ENCODE peak calls at places on chromosomes 4 and X, in eight cellular contexts. K, G, T, X, L, C, F and J are unnamed samples.

GRCh38 chr4:77713884-77714283 is 105.3 kb downstream of the CNOT6L start:
- DNase-seq in K (no peak), F (no peak), X (no peak), T (no peak), C (no peak), G (no peak), L (no peak), J (no peak)

GRCh38 chr4:140790765-140791164 is 34.6 kb upstream of the TBC1D9 start:
- DNase-seq in L (no peak), F (peak), C (peak), K (peak), G (no peak), X (peak), T (no peak), J (peak)

GRCh38 chrX:105347373-105347772 is 126.9 kb upstream of the TEX13A start:
- DNase-seq in L (no peak), G (no peak), C (no peak), F (no peak), X (no peak), K (no peak), T (no peak), J (no peak)

GRCh38 chrX:124388562-124388961 is 42.2 kb downstream of the SH2D1A start:
- DNase-seq in G (peak), X (peak), L (peak), T (peak), C (peak), F (peak), K (peak), J (peak)

GRCh38 chr4:120709986-120710385 is 212.5 kb downstream of the PRDM5 start:
- DNase-seq in C (peak), T (peak), F (no peak), G (no peak), X (peak), L (no peak), K (peak), J (peak)

GRCh38 chrX:152601848-152602616 is 35.7 kb upstream of the GABRQ start:
- DNase-seq in L (no peak), G (no peak), C (peak), X (no peak), F (no peak), K (peak), T (no peak), J (no peak)

GRCh38 chr4:54127660-54128059 is 27.7 kb downstream of the GSX2 start:
- DNase-seq in T (no peak), F (no peak), X (no peak), C (no peak), G (no peak), L (no peak), K (no peak), J (no peak)

GRCh38 chr4:163505374-163505773 is 10.9 kb downstream of the TMA16 start:
- DNase-seq in T (peak), C (no peak), X (no peak), G (no peak), L (no peak), K (peak), F (no peak), J (no peak)

GRCh38 chr4:47462799-47463234 is 685 bp downstream of the COMMD8 start:
- DNase-seq in K (peak), L (no peak), F (no peak), T (peak), G (no peak), C (peak), X (peak), J (no peak)

GRCh38 chr4:47071863-47072441 is 40.6 kb downstream of the GABRB1 start:
- DNase-seq in T (peak), X (peak), F (no peak), L (no peak), G (no peak), C (peak), K (peak), J (peak)

GRCh38 chr4:138190452-138190858 is 51.7 kb downstream of the SLC7A11 start:
- DNase-seq in K (no peak), T (no peak), F (no peak), X (no peak), G (no peak), L (no peak), C (no peak), J (no peak)

GRCh38 chr4:7158991-7159390 is 33.3 kb upstream of the SORCS2 start:
- DNase-seq in G (no peak), K (no peak), X (no peak), C (no peak), L (no peak), F (no peak), T (no peak), J (no peak)

GRCh38 chr4:119038465-119038864 is 97.2 kb upstream of the MYOZ2 start:
- DNase-seq in K (peak), C (peak), T (peak), L (no peak), G (no peak), F (no peak), X (peak), J (no peak)

GRCh38 chr4:32102941-32103340 is 1382.8 kb downstream of the PCDH7 start:
- DNase-seq in F (no peak), L (no peak), G (no peak), X (no peak), T (no peak), C (no peak), K (no peak), J (no peak)

GRCh38 chr4:61511716-61512488 is 311.8 kb downstream of the ADGRL3 start:
- DNase-seq in C (peak), T (peak), G (no peak), K (peak), X (peak), L (no peak), F (no peak), J (peak)

GRCh38 chr4:26687728-26688127 is 103.8 kb downstream of the TBC1D19 start:
- DNase-seq in X (peak), L (no peak), G (no peak), K (peak), F (no peak), T (peak), C (peak), J (peak)

GRCh38 chr4:25060586-25061340 is 30.0 kb upstream of the LGI2 start:
- DNase-seq in T (no peak), C (peak), G (no peak), K (no peak), X (no peak), F (no peak), L (no peak), J (no peak)

GRCh38 chr4:52958232-52958631 is 96.1 kb downstream of the RASL11B start:
- DNase-seq in X (peak), T (peak), C (no peak), L (no peak), F (no peak), K (no peak), G (no peak), J (peak)

GRCh38 chr4:139740121-139740520 is 74.5 kb downstream of the MGST2 start:
- DNase-seq in K (peak), F (no peak), L (no peak), C (no peak), X (no peak), T (no peak), G (no peak), J (no peak)

GRCh38 chrX:54640721-54641120 is 110.7 kb downstream of the GNL3L start:
- DNase-seq in K (no peak), F (no peak), L (no peak), G (no peak), X (no peak), T (peak), C (peak), J (peak)

GRCh38 chr4:143714290-143714625 is 13.8 kb upstream of the FREM3 start:
- DNase-seq in T (no peak), K (no peak), C (no peak), L (no peak), X (no peak), F (no peak), G (no peak), J (no peak)

GRCh38 chr4:41360911-41361830 is 104.4 kb downstream of the UCHL1 start:
- DNase-seq in T (peak), F (peak), X (no peak), G (peak), L (no peak), K (peak), C (peak), J (peak)

GRCh38 chr4:139736661-139737060 is 71.0 kb downstream of the MGST2 start:
- DNase-seq in K (no peak), C (no peak), F (no peak), X (no peak), T (peak), L (no peak), G (no peak), J (no peak)

GRCh38 chr4:48017108-48017527 is 546 bp downstream of the NIPAL1 start:
- DNase-seq in X (peak), F (no peak), L (peak), G (peak), C (peak), T (peak), K (peak), J (peak)

GRCh38 chr4:23770011-23770410 is 119.8 kb downstream of the PPARGC1A start:
- DNase-seq in C (peak), T (peak), F (no peak), L (no peak), K (peak), X (peak), G (no peak), J (no peak)

GRCh38 chr4:38128478-38129451 is 168.6 kb downstream of the PTTG2 start:
- DNase-seq in C (peak), T (peak), G (no peak), X (peak), K (peak), L (peak), F (no peak), J (peak)

GRCh38 chr4:2802618-2803531 is 10.0 kb downstream of the SH3BP2 start:
- DNase-seq in F (no peak), C (no peak), G (no peak), X (no peak), K (no peak), L (no peak), T (no peak), J (no peak)

GRCh38 chrX:134745636-134746378 is 87.5 kb upstream of the PLAC1 start:
- DNase-seq in F (no peak), X (no peak), C (no peak), G (no peak), L (no peak), T (no peak), K (no peak), J (no peak)

GRCh38 chrX:9355739-9356138 is 109.1 kb upstream of the TBL1X start:
- DNase-seq in G (no peak), F (no peak), C (no peak), L (no peak), K (no peak), T (no peak), X (no peak), J (no peak)

GRCh38 chrX:71534773-71535544 is 2.1 kb downstream of the OGT start:
- DNase-seq in G (no peak), X (no peak), K (no peak), F (no peak), L (no peak), C (no peak), T (no peak), J (no peak)

GRCh38 chr4:120858776-120859175 is 63.8 kb downstream of the PRDM5 start:
- DNase-seq in L (no peak), T (no peak), K (no peak), F (no peak), X (peak), C (peak), G (no peak), J (peak)

GRCh38 chrX:51798701-51799100 is 55.5 kb downstream of the GSPT2 start:
- DNase-seq in L (no peak), T (no peak), C (no peak), F (no peak), X (no peak), K (no peak), G (no peak), J (no peak)

GRCh38 chr4:39970559-39971270 is 7.0 kb downstream of the PDS5A start:
- DNase-seq in F (no peak), L (no peak), X (no peak), K (peak), C (no peak), G (peak), T (peak), J (no peak)

GRCh38 chr4:20431422-20432014 is 179.8 kb downstream of the SLIT2 start:
- DNase-seq in G (no peak), F (no peak), K (peak), X (no peak), L (no peak), C (peak), T (peak), J (no peak)

GRCh38 chrX:26851981-26852380 is 611.2 kb downstream of the PPP4R3C start:
- DNase-seq in X (no peak), L (no peak), F (no peak), K (peak), T (peak), C (peak), G (no peak), J (peak)

GRCh38 chr4:150886597-150886996 is 128.5 kb downstream of the LRBA start:
- DNase-seq in T (peak), C (peak), X (peak), L (no peak), G (no peak), K (no peak), F (no peak), J (peak)

GRCh38 chrX:43881410-43882293 is 598 bp downstream of the MAOB start:
- DNase-seq in F (peak), X (no peak), G (no peak), T (no peak), K (no peak), L (no peak), C (peak), J (no peak)
- H3K4me3 ChIP-seq in F (peak), X (no peak), G (peak), T (no peak), K (peak), L (no peak), C (peak), J (no peak)

GRCh38 chr4:145011636-145012035 is 86.4 kb downstream of the ANAPC10 start:
- DNase-seq in X (no peak), T (peak), G (no peak), L (no peak), C (no peak), F (no peak), K (no peak), J (no peak)
- H3K4me3 ChIP-seq in X (no peak), T (no peak), G (no peak), L (no peak), C (no peak), F (no peak), K (no peak), J (no peak)

GRCh38 chr4:185219551-185220344 is 10.3 kb downstream of the SNX25 start:
- DNase-seq in K (peak), T (peak), G (no peak), L (no peak), F (no peak), X (peak), C (peak), J (peak)
- H3K4me3 ChIP-seq in K (no peak), T (no peak), G (no peak), L (no peak), F (no peak), X (no peak), C (no peak), J (no peak)

GRCh38 chr4:982814-983213 is 4.0 kb upstream of the IDUA start:
- DNase-seq in T (no peak), F (no peak), X (no peak), C (no peak), L (no peak), K (no peak), G (no peak), J (no peak)

GRCh38 chr4:986428-986948 is 356 bp upstream of the IDUA start:
- DNase-seq in T (peak), K (no peak), C (no peak), G (no peak), F (no peak), L (no peak), X (no peak), J (no peak)

GRCh38 chr4:982291-982690 is 4.6 kb upstream of the IDUA start:
- DNase-seq in L (no peak), F (no peak), T (no peak), G (no peak), C (no peak), K (no peak), X (no peak), J (no peak)

GRCh38 chr4:985123-985830 is 1.6 kb upstream of the IDUA start:
- DNase-seq in K (peak), T (peak), X (no peak), C (no peak), L (peak), F (peak), G (peak), J (peak)

GRCh38 chr4:984336-985054 is 2.3 kb upstream of the IDUA start:
- DNase-seq in C (no peak), T (no peak), X (no peak), L (no peak), K (no peak), G (no peak), F (no peak), J (no peak)
- H3K4me3 ChIP-seq in C (no peak), T (no peak), X (peak), L (peak), K (no peak), G (no peak), F (peak), J (peak)

GRCh38 chrX:153744210-153745066 is 19.6 kb upstream of the PLXNB3 start:
- DNase-seq in K (no peak), L (no peak), C (no peak), G (no peak), T (no peak), X (no peak), F (no peak), J (peak)
- H3K4me3 ChIP-seq in K (no peak), L (no peak), C (no peak), G (no peak), T (no peak), X (no peak), F (peak), J (no peak)

DNA sequence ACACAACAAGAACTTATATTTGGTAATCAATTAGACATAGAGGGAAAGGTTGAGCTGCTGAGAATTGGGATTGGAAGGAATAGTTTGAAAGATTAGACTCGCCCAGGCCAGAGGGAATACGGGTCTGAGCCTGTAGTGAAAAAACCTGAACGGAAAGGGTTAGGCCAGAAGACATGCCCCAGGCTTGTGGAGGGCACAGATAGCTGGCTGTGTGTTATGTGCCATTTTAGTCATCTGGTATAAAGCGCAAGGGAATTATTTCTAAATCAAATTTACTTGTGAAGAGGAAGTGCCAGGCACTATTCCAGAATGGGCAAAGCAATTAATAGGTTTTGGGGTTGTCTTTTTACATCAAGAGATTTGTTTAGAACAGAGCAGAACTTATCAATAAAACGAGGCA is 187.5 kb upstream of the ANKRD50 start:
- DNase-seq in F (no peak), C (no peak), K (no peak), T (no peak), X (no peak), G (no peak), L (no peak), J (no peak)
- H3K4me3 ChIP-seq in F (no peak), C (no peak), K (no peak), T (no peak), X (no peak), G (no peak), L (no peak), J (no peak)